ENCODE peak calls at places on chromosome 15, in seven cellular contexts. N is RWPE1; W is left colon; X is caudate nucleus; L is activated CD4-positive, alpha-beta T cell treated with anti-CD3 and anti-CD28 coated beads, Interleukin-2, amount 50 U/mL, for 1 hour; O is A549; A is NCI-H2081. T is an unnamed sample.

GRCh38 chr15:70063992-70064379 is 33.7 kb downstream of the TLE3 start:
- DNase-seq in L (no peak), W (no peak), O (no peak), X (no peak), N (no peak), A (no peak), T (no peak)

GRCh38 chr15:62430056-62430455 is 265.0 kb upstream of the C2CD4B start:
- DNase-seq in A (no peak), O (no peak), X (no peak), L (no peak), N (no peak), W (no peak), T (no peak)

GRCh38 chr15:94287794-94288246 is 56.5 kb downstream of the MCTP2 start:
- DNase-seq in N (no peak), W (no peak), X (no peak), O (no peak), L (no peak), A (no peak), T (peak)

GRCh38 chr15:91100561-91101355 is 701 bp downstream of the SV2B start:
- DNase-seq in L (no peak), A (peak), X (no peak), O (no peak), W (no peak), N (no peak), T (no peak)

GRCh38 chr15:99502182-99502581 is 63.6 kb upstream of the MEF2A start:
- DNase-seq in N (no peak), X (no peak), A (no peak), W (no peak), L (no peak), O (no peak), T (no peak)

GRCh38 chr15:84917452-84917851 is 33.0 kb downstream of the SLC28A1 start:
- DNase-seq in A (no peak), L (no peak), X (no peak), O (no peak), W (no peak), N (no peak), T (no peak)

GRCh38 chr15:60363024-60363674 is 34.6 kb downstream of the ANXA2 start:
- DNase-seq in X (no peak), O (no peak), W (no peak), A (no peak), N (no peak), L (no peak), T (no peak)

GRCh38 chr15:82680200-82681102 is 29.2 kb downstream of the AP3B2 start:
- DNase-seq in L (peak), N (peak), W (peak), A (peak), O (peak), X (no peak), T (peak)

GRCh38 chr15:88647362-88648105 is 8.7 kb downstream of the ISG20 start:
- DNase-seq in N (no peak), W (no peak), X (no peak), L (no peak), A (peak), O (no peak), T (no peak)

GRCh38 chr15:100667405-100668320 is 65.3 kb downstream of the ASB7 start:
- DNase-seq in O (no peak), A (no peak), N (no peak), W (no peak), L (no peak), X (no peak), T (no peak)

GRCh38 chr15:66774001-66774814 is 72.2 kb downstream of the SMAD6 start:
- DNase-seq in N (peak), X (peak), O (peak), W (peak), L (peak), A (peak), T (peak)

GRCh38 chr15:25883860-25884259 is 20.7 kb upstream of the ATP10A start:
- DNase-seq in L (no peak), N (peak), O (peak), W (no peak), A (no peak), X (no peak), T (no peak)

GRCh38 chr15:76199106-76200082 is 111.9 kb downstream of the ETFA start:
- DNase-seq in W (no peak), L (no peak), A (no peak), X (no peak), O (no peak), N (no peak), T (no peak)

GRCh38 chr15:42549052-42549491 is 434 bp downstream of the HAUS2 start:
- DNase-seq in A (peak), W (no peak), O (peak), L (no peak), N (peak), X (no peak), T (no peak)

GRCh38 chr15:71680079-71680461 is 130.3 kb upstream of the NR2E3 start:
- DNase-seq in W (no peak), A (no peak), L (no peak), X (no peak), N (no peak), O (no peak), T (no peak)

GRCh38 chr15:22262613-22263020 is 182.3 kb downstream of the OR4M2 start:
- DNase-seq in L (no peak), N (no peak), O (peak), X (no peak), W (peak), A (no peak), T (no peak)

GRCh38 chr15:93019091-93019490 is 69.9 kb downstream of the RGMA start:
- DNase-seq in O (no peak), W (no peak), L (no peak), X (no peak), N (no peak), A (no peak), T (no peak)

GRCh38 chr15:70192041-70192440 is 94.3 kb upstream of the TLE3 start:
- DNase-seq in N (no peak), X (no peak), W (no peak), A (no peak), L (no peak), O (no peak), T (no peak)

GRCh38 chr15:67838789-67839332 is 984 bp downstream of the RNU6-1 start:
- DNase-seq in X (no peak), N (peak), W (peak), L (no peak), A (no peak), O (no peak), T (no peak)

GRCh38 chr15:34436126-34436955 is 1.3 kb downstream of the GOLGA8A start:
- DNase-seq in X (no peak), L (peak), W (no peak), A (no peak), O (no peak), N (no peak), T (no peak)

GRCh38 chr15:90291679-90292356 is 26.3 kb downstream of the NGRN start:
- DNase-seq in X (no peak), L (no peak), W (peak), O (peak), N (peak), A (peak), T (no peak)

GRCh38 chr15:67021455-67021854 is 43.9 kb upstream of the SMAD3 start:
- DNase-seq in L (no peak), A (no peak), W (no peak), O (no peak), X (no peak), N (no peak), T (no peak)

GRCh38 chr15:65937476-65937875 is 68.2 kb downstream of the RAB11A start:
- DNase-seq in O (no peak), X (no peak), N (no peak), A (peak), W (no peak), L (no peak), T (no peak)

GRCh38 chr15:99603828-99604227 is 38.0 kb downstream of the MEF2A start:
- DNase-seq in L (no peak), O (no peak), N (no peak), W (no peak), X (no peak), A (no peak), T (no peak)

GRCh38 chr15:49887604-49888340 is 231.3 kb downstream of the ATP8B4 start:
- DNase-seq in L (no peak), X (no peak), A (no peak), O (no peak), N (no peak), W (no peak), T (no peak)

GRCh38 chr15:68419301-68420175 is 12.4 kb downstream of the ITGA11 start:
- DNase-seq in X (no peak), W (no peak), L (no peak), A (no peak), N (no peak), O (no peak), T (no peak)

GRCh38 chr15:85607141-85607806 is 187.5 kb downstream of the KLHL25 start:
- DNase-seq in L (no peak), O (no peak), N (no peak), X (no peak), A (no peak), W (no peak), T (no peak)

GRCh38 chr15:100183921-100184480 is 157.8 kb downstream of the ADAMTS17 start:
- DNase-seq in A (no peak), N (no peak), O (no peak), W (no peak), X (no peak), L (no peak), T (no peak)

GRCh38 chr15:101187820-101188516 is 63.9 kb downstream of the CHSY1 start:
- DNase-seq in X (no peak), N (no peak), A (no peak), W (no peak), O (no peak), L (no peak), T (no peak)

GRCh38 chr15:100712226-100712625 is 109.8 kb downstream of the ASB7 start:
- DNase-seq in W (no peak), A (no peak), O (no peak), N (no peak), X (no peak), L (no peak), T (no peak)

GRCh38 chr15:74451322-74451721 is 9.6 kb downstream of the UBL7 start:
- DNase-seq in N (no peak), O (no peak), A (no peak), L (no peak), X (no peak), W (no peak), T (no peak)